ENCODE peak calls at places on chromosomes 6 and 20, in nine cellular contexts. Q is BJ; D is GM23338; V is IMR-90; R is fibroblast of the aortic adventitia; N is HepG2; F is H7; J is CD8-positive, alpha-beta T cell; W is iPS DF 6.9. U is an unnamed sample.

GRCh38 chr6:26124550-26125014 is 37.4 kb downstream of the HFE start:
- DNase-seq in Q (no peak), D (peak; percentile 54), V (no peak), R (peak; percentile 39), N (no peak), F (no peak), J (no peak), W (no peak), U (no peak)

GRCh38 chr20:47118641-47119040 is 224.0 kb downstream of the EYA2 start:
- DNase-seq in Q (no peak), D (no peak), V (peak; percentile 28), R (no peak), N (no peak), F (no peak), J (no peak), W (no peak), U (no peak)

GRCh38 chr6:408599-409102 is 17.1 kb downstream of the IRF4 start:
- DNase-seq in Q (no peak), D (peak; percentile 76), V (peak; percentile 38), R (peak; percentile 74), N (peak; percentile 65), F (peak; percentile 84), J (no peak), W (no peak), U (peak; percentile 29)

GRCh38 chr20:11216451-11217314 is 542.9 kb upstream of the JAG1 start:
- DNase-seq in Q (no peak), D (no peak), V (peak; percentile 82), R (peak; percentile 91), N (peak; percentile 78), F (no peak), J (no peak), W (no peak), U (peak; percentile 86)

GRCh38 chr6:129136751-129137150 is 253.8 kb downstream of the LAMA2 start:
- DNase-seq in Q (no peak), D (no peak), V (no peak), R (no peak), N (no peak), F (no peak), J (no peak), W (no peak), U (no peak)

GRCh38 chr6:149013932-149014331 is 267.1 kb downstream of the UST start:
- DNase-seq in Q (no peak), D (no peak), V (no peak), R (no peak), N (no peak), F (no peak), J (no peak), W (no peak), U (no peak)

GRCh38 chr6:137216106-137216505 is 3.1 kb downstream of the IFNGR1 start:
- DNase-seq in Q (no peak), D (no peak), V (peak; percentile 15), R (no peak), N (no peak), F (no peak), J (no peak), W (no peak), U (no peak)

GRCh38 chr20:47007826-47008655 is 113.4 kb downstream of the EYA2 start:
- DNase-seq in Q (no peak), D (no peak), V (no peak), R (no peak), N (no peak), F (no peak), J (no peak), W (no peak), U (no peak)

GRCh38 chr6:22613695-22614094 is 44.3 kb downstream of the HDGFL1 start:
- DNase-seq in Q (peak; percentile 48), D (no peak), V (peak; percentile 98), R (peak; percentile 34), N (no peak), F (no peak), J (no peak), W (no peak), U (no peak)

GRCh38 chr6:15739867-15740266 is 77.0 kb upstream of the DTNBP1 start:
- DNase-seq in Q (no peak), D (peak; percentile 17), V (no peak), R (no peak), N (no peak), F (peak; percentile 27), J (no peak), W (no peak), U (no peak)

GRCh38 chr6:156719720-156720563 is 57.2 kb upstream of the ARID1B start:
- DNase-seq in Q (peak; percentile 70), D (peak; percentile 86), V (peak; percentile 87), R (peak; percentile 85), N (peak; percentile 91), F (peak; percentile 76), J (peak; percentile 67), W (no peak), U (peak; percentile 96)

GRCh38 chr6:156718647-156719394 is 58.4 kb upstream of the ARID1B start:
- DNase-seq in Q (no peak), D (peak; percentile 13), V (peak; percentile 55), R (peak; percentile 45), N (peak; percentile 26), F (peak; percentile 24), J (no peak), W (no peak), U (no peak)

GRCh38 chr6:156717542-156717941 is 59.6 kb upstream of the ARID1B start:
- DNase-seq in Q (no peak), D (no peak), V (no peak), R (no peak), N (no peak), F (no peak), J (no peak), W (no peak), U (no peak)

GRCh38 chr6:156720739-156721714 is 56.2 kb upstream of the ARID1B start:
- DNase-seq in Q (no peak), D (peak; percentile 88), V (peak; percentile 31), R (peak; percentile 20), N (peak; percentile 24), F (peak; percentile 58), J (no peak), W (peak; percentile 71), U (peak; percentile 42)

GRCh38 chr6:156719395-156719719 is 57.8 kb upstream of the ARID1B start:
- DNase-seq in Q (no peak), D (no peak), V (no peak), R (no peak), N (no peak), F (no peak), J (no peak), W (no peak), U (no peak)
- H3K4me3 ChIP-seq in Q (no peak overlapping the region), D (peak overlapping the region; percentile 43), V (no peak overlapping the region), R (no peak overlapping the region), N (peak overlapping the region; percentile 54), F (peak overlapping the region; percentile 3), J (peak overlapping the region; percentile 57), W (no peak overlapping the region), U (peak overlapping the region; percentile 49)

GRCh38 chr20:54456972-54457371 is 18.4 kb upstream of the DOK5 start:
- DNase-seq in Q (no peak), D (peak; percentile 26), V (no peak), R (no peak), N (no peak), F (no peak), J (no peak), W (no peak), U (no peak)

GRCh38 chr20:54454982-54455381 is 20.4 kb upstream of the DOK5 start:
- DNase-seq in Q (no peak), D (no peak), V (no peak), R (no peak), N (no peak), F (no peak), J (no peak), W (no peak), U (no peak)

GRCh38 chr20:54456423-54456822 is 19.0 kb upstream of the DOK5 start:
- DNase-seq in Q (no peak), D (no peak), V (no peak), R (no peak), N (no peak), F (no peak), J (no peak), W (no peak), U (no peak)

GRCh38 chr20:54458219-54458618 is 17.2 kb upstream of the DOK5 start:
- DNase-seq in Q (no peak), D (no peak), V (no peak), R (no peak), N (no peak), F (no peak), J (no peak), W (no peak), U (no peak)

DNA sequence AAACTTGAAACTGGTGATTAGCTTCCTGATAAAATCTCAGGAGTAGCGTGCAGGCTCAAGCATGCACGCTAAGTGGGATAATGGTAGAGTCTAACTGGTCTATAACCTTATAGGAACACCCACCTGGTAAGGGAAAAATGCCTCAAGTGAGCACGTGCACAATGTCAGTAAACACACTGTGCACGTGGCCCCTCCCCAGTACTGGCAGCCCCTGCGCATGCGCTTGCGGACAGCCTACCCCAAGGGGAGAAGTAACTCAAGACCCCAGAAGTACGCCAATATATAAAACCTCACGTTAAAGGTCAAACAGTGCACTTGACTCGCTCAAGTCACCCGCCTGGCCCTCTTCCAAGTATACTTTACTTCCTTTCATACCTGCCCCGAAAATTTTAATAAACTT is 23.1 kb upstream of the DOK5 start:
- DNase-seq in Q (no peak), D (no peak), V (no peak), R (no peak), N (no peak), F (no peak), J (no peak), W (no peak), U (no peak)
- H3K4me3 ChIP-seq in Q (no peak overlapping the region), D (no peak overlapping the region), V (no peak overlapping the region), R (no peak overlapping the region), N (no peak overlapping the region), F (no peak overlapping the region), J (no peak overlapping the region), W (no peak overlapping the region), U (no peak overlapping the region)

GRCh38 chr6:13484827-13485226 is 2.6 kb downstream of the GFOD1 start:
- DNase-seq in Q (no peak), D (no peak), V (no peak), R (no peak), N (no peak), F (no peak), J (no peak), W (no peak), U (no peak)
- H3K4me3 ChIP-seq in Q (no peak overlapping the region), D (peak overlapping the region; percentile 83), V (no peak overlapping the region), R (no peak overlapping the region), N (peak overlapping the region; percentile 69), F (no peak overlapping the region), J (no peak overlapping the region), W (no peak overlapping the region), U (no peak overlapping the region)

DNA sequence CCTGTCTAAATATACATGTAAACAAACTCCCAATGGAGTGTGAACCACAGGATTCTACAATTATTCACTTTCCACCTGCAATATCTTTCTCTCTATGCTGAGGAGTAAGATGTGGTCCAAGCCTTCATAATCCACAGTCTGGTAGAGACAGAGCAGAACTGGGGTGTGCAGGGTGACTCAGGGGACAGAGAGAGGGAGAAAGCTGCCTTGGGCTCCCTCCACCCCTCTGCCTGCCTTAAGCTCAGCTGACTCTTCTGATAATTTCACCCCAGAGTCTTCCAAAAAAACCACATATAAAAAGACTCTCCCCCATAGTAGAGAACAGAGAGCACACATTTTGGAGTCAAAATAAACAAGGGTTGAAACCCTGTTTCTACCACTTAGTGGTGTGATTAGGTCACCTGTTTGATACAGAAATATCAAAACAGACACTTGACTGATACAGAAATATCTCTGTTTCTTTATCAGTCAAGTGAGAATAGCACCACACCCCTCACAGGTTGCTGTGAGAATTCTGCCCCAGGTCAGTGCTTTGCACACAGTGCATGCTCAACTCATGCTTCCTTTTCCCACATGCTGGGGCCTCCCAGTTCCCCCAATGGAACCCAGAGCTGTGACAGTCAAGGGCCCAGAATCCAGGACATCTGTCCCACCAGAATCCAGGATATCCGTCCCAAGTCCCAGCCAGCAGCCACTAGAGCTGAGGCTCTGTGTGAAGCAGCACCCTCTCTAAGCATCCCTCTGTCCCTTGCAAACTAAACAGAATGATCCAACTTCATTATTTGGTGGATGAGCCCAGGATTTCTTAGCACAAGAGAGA is 1.3 kb downstream of the TREML2 start:
- DNase-seq in Q (no peak), D (no peak), V (no peak), R (no peak), N (no peak), F (no peak), J (peak; percentile 25), W (no peak), U (no peak)
- H3K4me3 ChIP-seq in Q (no peak overlapping the region), D (no peak overlapping the region), V (no peak overlapping the region), R (no peak overlapping the region), N (no peak overlapping the region), F (no peak overlapping the region), J (peak overlapping the region; percentile 2), W (no peak overlapping the region), U (no peak overlapping the region)